ENCODE peak calls at places on chromosomes 16 and 17, in seven cellular contexts. One of them, this sample, is unnamed.

GRCh38 chr16:14345512-14346115 is 274.5 kb downstream of the MRTFB start:
- DNase-seq in HCT116: no peak
- DNase-seq in sigmoid colon: no peak
- DNase-seq in esophagus squamous epithelium: no peak
- DNase-seq in transverse colon: no peak
- DNase-seq in body of pancreas: no peak
- DNase-seq in suprapubic skin: no peak
- DNase-seq in this sample: no peak

GRCh38 chr17:36731806-36732205 is 130.4 kb downstream of the MRM1 start:
- DNase-seq in HCT116: no peak
- DNase-seq in sigmoid colon: no peak
- DNase-seq in esophagus squamous epithelium: no peak
- DNase-seq in transverse colon: no peak
- DNase-seq in body of pancreas: no peak
- DNase-seq in suprapubic skin: no peak
- DNase-seq in this sample: no peak

GRCh38 chr17:80796430-80796861 is 195.2 kb upstream of the CHMP6 start:
- DNase-seq in HCT116: no peak
- DNase-seq in sigmoid colon: peak; percentile 19
- DNase-seq in esophagus squamous epithelium: no peak
- DNase-seq in transverse colon: peak; percentile 44
- DNase-seq in body of pancreas: no peak
- DNase-seq in suprapubic skin: peak; percentile 13
- DNase-seq in this sample: peak; percentile 42

GRCh38 chr17:2797226-2797625 is 988 bp downstream of the RAP1GAP2 start:
- DNase-seq in HCT116: no peak
- DNase-seq in sigmoid colon: no peak
- DNase-seq in esophagus squamous epithelium: no peak
- DNase-seq in transverse colon: no peak
- DNase-seq in body of pancreas: no peak
- DNase-seq in suprapubic skin: no peak
- DNase-seq in this sample: no peak

GRCh38 chr17:63173450-63173849 is 207.4 kb downstream of the TANC2 start:
- DNase-seq in HCT116: no peak
- DNase-seq in sigmoid colon: no peak
- DNase-seq in esophagus squamous epithelium: no peak
- DNase-seq in transverse colon: no peak
- DNase-seq in body of pancreas: no peak
- DNase-seq in suprapubic skin: no peak
- DNase-seq in this sample: no peak

GRCh38 chr17:45896803-45897693 is 2.7 kb downstream of the MAPT start:
- DNase-seq in HCT116: no peak
- DNase-seq in sigmoid colon: no peak
- DNase-seq in esophagus squamous epithelium: no peak
- DNase-seq in transverse colon: no peak
- DNase-seq in body of pancreas: no peak
- DNase-seq in suprapubic skin: no peak
- DNase-seq in this sample: no peak

GRCh38 chr17:17098426-17099035 is 56.3 kb downstream of the MPRIP start:
- DNase-seq in HCT116: no peak
- DNase-seq in sigmoid colon: peak; percentile 76
- DNase-seq in esophagus squamous epithelium: no peak
- DNase-seq in transverse colon: no peak
- DNase-seq in body of pancreas: no peak
- DNase-seq in suprapubic skin: no peak
- DNase-seq in this sample: no peak

GRCh38 chr16:26717826-26718225 is 348.9 kb upstream of the C16orf82 start:
- DNase-seq in HCT116: no peak
- DNase-seq in sigmoid colon: no peak
- DNase-seq in esophagus squamous epithelium: no peak
- DNase-seq in transverse colon: no peak
- DNase-seq in body of pancreas: no peak
- DNase-seq in suprapubic skin: no peak
- DNase-seq in this sample: no peak

GRCh38 chr16:58034786-58035185 is 9.2 kb downstream of the MMP15 start:
- DNase-seq in HCT116: no peak
- DNase-seq in sigmoid colon: no peak
- DNase-seq in esophagus squamous epithelium: no peak
- DNase-seq in transverse colon: no peak
- DNase-seq in body of pancreas: no peak
- DNase-seq in suprapubic skin: no peak
- DNase-seq in this sample: no peak

GRCh38 chr17:33028778-33029177 is 37.1 kb downstream of the SPACA3 start:
- DNase-seq in HCT116: no peak
- DNase-seq in sigmoid colon: no peak
- DNase-seq in esophagus squamous epithelium: no peak
- DNase-seq in transverse colon: no peak
- DNase-seq in body of pancreas: no peak
- DNase-seq in suprapubic skin: no peak
- DNase-seq in this sample: no peak

GRCh38 chr16:86061318-86061695 is 162.3 kb downstream of the IRF8 start:
- DNase-seq in HCT116: no peak
- DNase-seq in sigmoid colon: peak; percentile 65
- DNase-seq in esophagus squamous epithelium: no peak
- DNase-seq in transverse colon: no peak
- DNase-seq in body of pancreas: no peak
- DNase-seq in suprapubic skin: no peak
- DNase-seq in this sample: no peak

GRCh38 chr17:46810837-46811236 is 7.7 kb downstream of the WNT3 start:
- DNase-seq in HCT116: no peak
- DNase-seq in sigmoid colon: no peak
- DNase-seq in esophagus squamous epithelium: no peak
- DNase-seq in transverse colon: no peak
- DNase-seq in body of pancreas: no peak
- DNase-seq in suprapubic skin: no peak
- DNase-seq in this sample: no peak

GRCh38 chr16:79618712-79619050 is 18.1 kb upstream of the MAF start:
- DNase-seq in HCT116: no peak
- DNase-seq in sigmoid colon: no peak
- DNase-seq in esophagus squamous epithelium: no peak
- DNase-seq in transverse colon: no peak
- DNase-seq in body of pancreas: no peak
- DNase-seq in suprapubic skin: no peak
- DNase-seq in this sample: no peak

GRCh38 chr17:55160501-55160900 is 104.3 kb upstream of the HLF start:
- DNase-seq in HCT116: no peak
- DNase-seq in sigmoid colon: no peak
- DNase-seq in esophagus squamous epithelium: no peak
- DNase-seq in transverse colon: no peak
- DNase-seq in body of pancreas: no peak
- DNase-seq in suprapubic skin: no peak
- DNase-seq in this sample: no peak

GRCh38 chr17:70636517-70637133 is 467.3 kb downstream of the KCNJ2 start:
- DNase-seq in HCT116: peak; percentile 54
- DNase-seq in sigmoid colon: no peak
- DNase-seq in esophagus squamous epithelium: no peak
- DNase-seq in transverse colon: no peak
- DNase-seq in body of pancreas: no peak
- DNase-seq in suprapubic skin: no peak
- DNase-seq in this sample: no peak

GRCh38 chr17:18963126-18964017 is 11.4 kb downstream of the SLC5A10 start:
- DNase-seq in HCT116: no peak
- DNase-seq in sigmoid colon: no peak
- DNase-seq in esophagus squamous epithelium: no peak
- DNase-seq in transverse colon: peak; percentile 52
- DNase-seq in body of pancreas: no peak
- DNase-seq in suprapubic skin: no peak
- DNase-seq in this sample: peak; percentile 82

GRCh38 chr17:10622610-10623485 is 34.3 kb downstream of the MYH3 start:
- DNase-seq in HCT116: no peak
- DNase-seq in sigmoid colon: no peak
- DNase-seq in esophagus squamous epithelium: no peak
- DNase-seq in transverse colon: no peak
- DNase-seq in body of pancreas: no peak
- DNase-seq in suprapubic skin: no peak
- DNase-seq in this sample: no peak

GRCh38 chr16:54921229-54921824 is 9.3 kb upstream of the IRX5 start:
- DNase-seq in HCT116: no peak
- DNase-seq in sigmoid colon: no peak
- DNase-seq in esophagus squamous epithelium: no peak
- DNase-seq in transverse colon: no peak
- DNase-seq in body of pancreas: no peak
- DNase-seq in suprapubic skin: no peak
- DNase-seq in this sample: no peak

GRCh38 chr16:54028013-54028412 is 258.6 kb downstream of the IRX3 start:
- DNase-seq in HCT116: no peak
- DNase-seq in sigmoid colon: no peak
- DNase-seq in esophagus squamous epithelium: no peak
- DNase-seq in transverse colon: no peak
- DNase-seq in body of pancreas: no peak
- DNase-seq in suprapubic skin: no peak
- DNase-seq in this sample: no peak

GRCh38 chr16:66432429-66432828 is 5.3 kb downstream of the BEAN1 start:
- DNase-seq in HCT116: no peak
- DNase-seq in sigmoid colon: no peak
- DNase-seq in esophagus squamous epithelium: no peak
- DNase-seq in transverse colon: no peak
- DNase-seq in body of pancreas: no peak
- DNase-seq in suprapubic skin: no peak
- DNase-seq in this sample: peak; percentile 61

GRCh38 chr16:30131869-30132475 is 9.0 kb upstream of the MAPK3 start:
- DNase-seq in HCT116: no peak
- DNase-seq in sigmoid colon: no peak
- DNase-seq in esophagus squamous epithelium: no peak
- DNase-seq in transverse colon: no peak
- DNase-seq in body of pancreas: no peak
- DNase-seq in suprapubic skin: no peak
- DNase-seq in this sample: no peak

GRCh38 chr17:16419929-16420271 is 4.5 kb downstream of the TRPV2 start:
- DNase-seq in HCT116: no peak
- DNase-seq in sigmoid colon: no peak
- DNase-seq in esophagus squamous epithelium: no peak
- DNase-seq in transverse colon: no peak
- DNase-seq in body of pancreas: no peak
- DNase-seq in suprapubic skin: no peak
- DNase-seq in this sample: no peak

GRCh38 chr17:12664894-12665262 is 812 bp upstream of the MYOCD start:
- DNase-seq in HCT116: no peak
- DNase-seq in sigmoid colon: no peak
- DNase-seq in esophagus squamous epithelium: no peak
- DNase-seq in transverse colon: no peak
- DNase-seq in body of pancreas: no peak
- DNase-seq in suprapubic skin: no peak
- DNase-seq in this sample: no peak
- H3K4me3 ChIP-seq in HCT116: no peak overlapping the region
- H3K4me3 ChIP-seq in sigmoid colon: peak overlapping the region; percentile 87
- H3K4me3 ChIP-seq in esophagus squamous epithelium: peak overlapping the region; percentile 26
- H3K4me3 ChIP-seq in transverse colon: peak overlapping the region; percentile 76
- H3K4me3 ChIP-seq in body of pancreas: peak overlapping the region; percentile 11
- H3K4me3 ChIP-seq in suprapubic skin: peak overlapping the region; percentile 44
- H3K4me3 ChIP-seq in this sample: peak overlapping the region; percentile 2

DNA sequence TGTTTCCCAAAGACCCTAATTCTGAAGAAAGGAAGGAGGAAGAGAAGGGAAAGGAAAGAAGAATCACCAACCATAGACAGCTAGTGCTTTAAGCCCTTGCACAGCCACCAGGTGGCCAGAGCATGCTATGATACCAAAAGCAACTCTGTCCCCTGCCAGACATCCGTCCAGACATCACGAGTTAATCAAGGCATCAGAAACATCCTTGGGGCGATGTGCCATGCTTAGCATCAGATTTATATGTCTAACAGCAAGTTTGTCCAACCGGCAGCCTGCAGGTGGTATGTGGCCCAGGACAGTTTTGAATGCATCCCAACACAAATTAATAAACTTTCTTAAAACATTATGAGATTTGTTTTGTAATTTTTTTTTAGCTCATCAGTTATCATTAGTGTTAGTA is 2.9 kb upstream of the CRYBA1 start:
- DNase-seq in HCT116: no peak
- DNase-seq in sigmoid colon: no peak
- DNase-seq in esophagus squamous epithelium: no peak
- DNase-seq in transverse colon: no peak
- DNase-seq in body of pancreas: no peak
- DNase-seq in suprapubic skin: no peak
- DNase-seq in this sample: no peak
- TF ChIP-seq CTCF in HCT116: peak; percentile 20
- TF ChIP-seq CTCF in sigmoid colon: no peak
- TF ChIP-seq CTCF in esophagus squamous epithelium: peak; percentile 10
- TF ChIP-seq CTCF in transverse colon: peak; percentile 11
- TF ChIP-seq CTCF in body of pancreas: no peak
- TF ChIP-seq CTCF in suprapubic skin: no peak
- TF ChIP-seq CTCF in this sample: no peak

GRCh38 chr16:3059041-3059722 is 6.3 kb upstream of the IL32 start:
- DNase-seq in HCT116: peak; percentile 60
- DNase-seq in sigmoid colon: peak; percentile 91
- DNase-seq in esophagus squamous epithelium: no peak
- DNase-seq in transverse colon: peak; percentile 92
- DNase-seq in body of pancreas: peak; percentile 94
- DNase-seq in suprapubic skin: peak; percentile 92
- DNase-seq in this sample: peak; percentile 96
- TF ChIP-seq POLR2A in HCT116: no peak
- TF ChIP-seq POLR2A in sigmoid colon: no peak
- TF ChIP-seq POLR2A in esophagus squamous epithelium: peak; percentile 38
- TF ChIP-seq POLR2A in transverse colon: peak; percentile 55
- TF ChIP-seq POLR2A in body of pancreas: peak; percentile 45
- TF ChIP-seq POLR2A in suprapubic skin: no peak
- TF ChIP-seq POLR2A in this sample: no peak

GRCh38 chr16:48617711-48618148 is 7.8 kb upstream of the N4BP1 start:
- DNase-seq in HCT116: no peak
- DNase-seq in sigmoid colon: peak; percentile 63
- DNase-seq in esophagus squamous epithelium: no peak
- DNase-seq in transverse colon: no peak
- DNase-seq in body of pancreas: peak; percentile 34
- DNase-seq in suprapubic skin: no peak
- DNase-seq in this sample: peak; percentile 83
- H3K4me3 ChIP-seq in HCT116: no peak overlapping the region
- H3K4me3 ChIP-seq in sigmoid colon: no peak overlapping the region
- H3K4me3 ChIP-seq in esophagus squamous epithelium: no peak overlapping the region
- H3K4me3 ChIP-seq in transverse colon: no peak overlapping the region
- H3K4me3 ChIP-seq in body of pancreas: no peak overlapping the region
- H3K4me3 ChIP-seq in suprapubic skin: no peak overlapping the region
- H3K4me3 ChIP-seq in this sample: no peak overlapping the region

DNA sequence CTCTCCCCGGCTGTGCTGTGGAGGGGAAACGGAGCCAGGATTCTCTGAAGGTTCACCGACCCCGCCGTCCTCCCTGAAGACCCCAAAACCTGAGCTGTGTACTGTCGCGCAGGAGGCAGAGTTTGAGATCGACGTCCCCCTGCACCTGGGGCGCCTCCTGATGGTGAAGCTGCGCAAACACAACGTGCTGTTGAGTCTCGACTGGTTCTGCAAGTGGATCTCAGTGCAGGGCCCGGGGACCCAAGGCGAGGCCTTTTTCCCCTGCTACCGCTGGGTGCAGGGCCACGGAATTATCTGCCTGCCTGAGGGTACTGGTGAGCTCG is 62.6 kb upstream of the TEKT1 start:
- DNase-seq in HCT116: no peak
- DNase-seq in sigmoid colon: no peak
- DNase-seq in esophagus squamous epithelium: no peak
- DNase-seq in transverse colon: no peak
- DNase-seq in body of pancreas: no peak
- DNase-seq in suprapubic skin: no peak
- DNase-seq in this sample: no peak
- TF ChIP-seq CTCF in HCT116: no peak
- TF ChIP-seq CTCF in sigmoid colon: no peak
- TF ChIP-seq CTCF in esophagus squamous epithelium: peak; percentile 20
- TF ChIP-seq CTCF in transverse colon: no peak
- TF ChIP-seq CTCF in body of pancreas: no peak
- TF ChIP-seq CTCF in suprapubic skin: peak; percentile 52
- TF ChIP-seq CTCF in this sample: no peak